ENCODE peak calls at places on chromosome 10, in five cellular contexts. L is suprapubic skin, D is HepG2, W is stomach, V is HL-60. J is an unnamed sample.

GRCh38 chr10:60290558-60290957 is 99.1 kb downstream of the ANK3 start:
- DNase-seq in D (no peak), W (no peak), L (no peak), V (no peak), J (no peak)

GRCh38 chr10:114681542-114681941 is 23.5 kb upstream of the ABLIM1 start:
- DNase-seq in D (no peak), W (no peak), L (no peak), V (no peak), J (no peak)

GRCh38 chr10:11462071-11462470 is 149.4 kb downstream of the USP6NL start:
- DNase-seq in V (no peak), D (no peak), L (no peak), W (no peak), J (no peak)

GRCh38 chr10:51246156-51246555 is 171.9 kb downstream of the PRKG1 start:
- DNase-seq in W (no peak), V (no peak), L (no peak), D (no peak), J (no peak)

GRCh38 chr10:1954339-1954738 is 217.0 kb upstream of the ADARB2 start:
- DNase-seq in L (no peak), D (no peak), W (no peak), V (no peak), J (no peak)

GRCh38 chr10:79019441-79019840 is 49.3 kb upstream of the ZMIZ1 start:
- DNase-seq in D (no peak), V (no peak), L (peak; percentile 64), W (no peak), J (no peak)

GRCh38 chr10:47254611-47255010 is 45.4 kb upstream of the GDF10 start:
- DNase-seq in L (no peak), W (no peak), D (no peak), V (peak; percentile 65), J (peak; percentile 17)

GRCh38 chr10:64115913-64116643 is 594.9 kb downstream of the REEP3 start:
- DNase-seq in W (no peak), L (no peak), V (no peak), D (no peak), J (no peak)

GRCh38 chr10:118615888-118616287 is 20.4 kb upstream of the PRLHR start:
- DNase-seq in D (no peak), V (no peak), L (no peak), W (no peak), J (no peak)

DNA sequence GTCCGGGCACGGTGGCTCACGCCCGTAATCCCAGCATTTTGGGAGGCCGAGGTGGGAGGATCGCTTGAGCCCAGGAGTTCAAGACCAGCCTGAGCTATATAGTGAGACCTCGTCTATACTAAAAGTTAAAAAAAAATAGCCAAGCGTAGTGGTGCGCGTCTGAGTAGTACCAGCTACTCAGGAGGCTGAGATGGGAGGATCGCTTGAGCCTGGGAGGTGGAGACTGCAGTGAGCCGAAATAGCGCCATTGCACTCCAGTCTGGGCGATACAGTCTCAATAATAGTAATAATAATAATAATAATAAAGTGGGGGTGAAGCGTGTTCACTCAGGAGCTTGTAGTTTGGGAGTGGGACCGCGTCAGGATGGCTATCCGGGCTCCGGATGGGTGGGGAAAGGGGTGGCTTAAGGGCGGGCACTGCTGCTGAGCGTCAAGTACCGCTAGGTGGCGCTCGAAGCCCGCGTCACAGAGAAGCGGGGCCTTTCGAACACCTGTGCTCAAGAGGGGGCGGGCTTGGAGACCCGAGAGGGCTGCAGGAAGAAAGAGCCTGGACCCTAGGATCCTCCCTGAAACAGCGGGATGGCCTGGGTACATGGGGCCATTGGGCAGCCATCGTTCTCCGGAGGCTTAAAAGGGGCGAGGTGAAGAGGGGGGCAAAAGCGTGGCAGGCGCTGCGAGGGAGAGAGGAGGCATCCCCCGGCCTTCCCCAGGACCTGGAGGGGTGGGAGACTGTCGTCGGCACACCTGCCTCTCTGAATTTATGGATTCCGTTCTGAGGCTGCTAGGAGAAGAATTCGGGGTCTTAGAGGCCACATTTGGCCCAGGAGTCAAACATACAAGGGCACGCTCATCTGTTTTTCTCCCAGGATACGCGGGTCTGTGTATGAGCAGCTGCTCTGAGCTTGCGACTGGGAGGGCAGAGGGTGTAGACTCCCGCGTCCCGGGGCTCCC is 14.5 kb downstream of the LBX1 start:
- DNase-seq in V (peak; percentile 38), W (peak; percentile 65), D (peak; percentile 50), L (no peak), J (no peak)
- TF ChIP-seq POLR2AphosphoS5 in V (no peak), W (no peak), D (no peak), L (no peak), J (no peak)

GRCh38 chr10:31709028-31709427 is 219.6 kb downstream of the ARHGAP12 start:
- DNase-seq in W (no peak), V (no peak), D (no peak), L (no peak), J (no peak)

GRCh38 chr10:31706921-31707571 is 221.6 kb downstream of the ARHGAP12 start:
- DNase-seq in L (no peak), W (no peak), D (no peak), V (peak; percentile 90), J (no peak)

GRCh38 chr10:31708513-31708912 is 220.1 kb downstream of the ARHGAP12 start:
- DNase-seq in W (no peak), L (no peak), V (no peak), D (no peak), J (no peak)

GRCh38 chr10:31706464-31706863 is 222.2 kb downstream of the ARHGAP12 start:
- DNase-seq in W (no peak), L (no peak), D (no peak), V (peak; percentile 55), J (no peak)

GRCh38 chr10:31707578-31708411 is 220.8 kb downstream of the ARHGAP12 start:
- DNase-seq in D (no peak), W (no peak), L (no peak), V (peak; percentile 77), J (no peak)
- TF ChIP-seq POLR2AphosphoS5 in D (no peak), W (no peak), L (no peak), V (no peak), J (no peak)

GRCh38 chr10:33052476-33052875 is 94.4 kb upstream of the ITGB1 start:
- DNase-seq in L (no peak), W (no peak), D (no peak), V (no peak), J (no peak)

GRCh38 chr10:33055636-33056035 is 97.6 kb upstream of the ITGB1 start:
- DNase-seq in D (no peak), V (no peak), W (no peak), L (no peak), J (no peak)

GRCh38 chr10:33056828-33057227 is 98.8 kb upstream of the ITGB1 start:
- DNase-seq in L (no peak), D (no peak), W (no peak), V (no peak), J (no peak)

GRCh38 chr10:33052915-33053810 is 95.1 kb upstream of the ITGB1 start:
- DNase-seq in V (no peak), D (no peak), W (no peak), L (no peak), J (no peak)

DNA sequence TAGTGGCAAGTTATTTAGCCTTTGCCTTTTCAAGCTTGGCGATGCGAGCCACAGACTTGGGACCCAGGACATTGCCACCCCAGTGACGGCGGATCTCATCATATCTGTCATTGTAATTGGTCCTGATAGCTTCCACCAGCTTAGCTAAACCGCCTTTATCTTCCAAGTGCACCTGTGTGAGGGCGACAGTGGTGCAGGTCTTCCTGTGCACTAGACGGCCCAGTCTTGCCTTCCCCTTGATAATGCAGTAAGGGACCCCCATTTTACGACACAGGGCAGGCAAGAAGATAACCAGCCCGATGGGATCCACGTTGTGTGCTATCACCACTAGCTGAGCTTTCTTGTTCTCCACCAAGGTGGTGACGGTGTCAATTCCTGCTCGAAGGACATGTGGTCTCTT is 99.6 kb upstream of the ITGB1 start:
- DNase-seq in D (no peak), V (no peak), W (no peak), L (no peak), J (no peak)
- TF ChIP-seq POLR2AphosphoS5 in D (no peak), V (no peak), W (no peak), L (no peak), J (no peak)

GRCh38 chr10:4057725-4058513 is 272.9 kb upstream of the KLF6 start:
- DNase-seq in W (no peak), D (no peak), L (no peak), V (no peak), J (no peak)

GRCh38 chr10:4058514-4059029 is 273.6 kb upstream of the KLF6 start:
- DNase-seq in V (no peak), D (no peak), L (no peak), W (no peak), J (no peak)

GRCh38 chr10:4061441-4061951 is 276.5 kb upstream of the KLF6 start:
- DNase-seq in V (no peak), D (no peak), W (no peak), L (peak; percentile 90), J (no peak)

GRCh38 chr10:4062072-4062471 is 277.1 kb upstream of the KLF6 start:
- DNase-seq in D (no peak), L (no peak), W (no peak), V (no peak), J (no peak)

DNA sequence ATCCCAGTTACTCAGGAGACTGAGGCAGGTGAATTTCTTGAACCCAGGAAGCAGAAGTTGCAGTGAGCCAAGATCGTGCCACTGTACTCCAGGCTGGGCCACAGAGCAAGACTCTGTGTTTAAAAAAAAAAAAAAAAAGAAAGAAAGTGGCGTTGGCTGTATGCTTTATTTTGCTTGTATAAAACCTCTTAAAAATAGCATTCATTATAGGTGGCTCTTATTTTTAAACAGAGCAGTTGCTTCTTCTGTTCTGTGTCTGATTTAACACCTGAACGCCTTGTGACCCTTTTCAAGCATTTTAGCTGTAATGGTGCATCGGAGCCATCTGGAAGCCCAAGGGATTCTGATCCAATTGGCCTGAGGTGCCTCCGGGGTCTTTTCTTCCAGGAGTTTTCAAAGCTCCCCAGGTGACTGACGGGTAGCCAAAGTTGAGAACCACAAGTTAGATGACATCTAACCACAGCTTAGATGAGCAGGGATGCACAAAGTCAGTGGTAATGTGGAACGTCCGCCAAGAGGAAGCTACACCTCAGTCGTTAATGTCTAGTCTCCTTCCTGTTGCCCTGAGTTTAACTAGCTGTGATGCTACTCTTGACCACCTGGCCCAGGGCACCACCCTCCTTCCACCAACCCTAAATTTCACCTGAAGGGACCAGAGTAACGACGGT is 274.6 kb upstream of the KLF6 start:
- DNase-seq in D (no peak), W (no peak), V (no peak), L (no peak), J (no peak)
- TF ChIP-seq POLR2AphosphoS5 in D (no peak), W (no peak), V (no peak), L (no peak), J (no peak)

GRCh38 chr10:93062499-93063216 is 2.1 kb downstream of the CYP26C1 start:
- DNase-seq in L (no peak), V (peak; percentile 69), W (no peak), D (no peak), J (no peak)
- TF ChIP-seq POLR2AphosphoS5 in L (no peak), V (no peak), W (no peak), D (no peak), J (no peak)

GRCh38 chr10:97327348-97328294 is 6.9 kb downstream of the FRAT2 start:
- DNase-seq in L (no peak), W (peak; percentile 40), V (no peak), D (peak; percentile 96), J (no peak)
- TF ChIP-seq POLR2AphosphoS5 in L (no peak), W (no peak), V (no peak), D (peak; percentile 36), J (no peak)

J was measured in breast epithelium.